ENCODE peak calls at places on chromosomes 5 and 9, in six cellular contexts. One of them, this sample, is unnamed.

GRCh38 chr9:131813116-131813515 is 73.2 kb upstream of the RAPGEF1 start:
- DNase-seq in Peyer's patch: no peak
- DNase-seq in OCI-LY7: no peak
- DNase-seq in fibroblast of pulmonary artery: peak; percentile 10
- DNase-seq in heart right ventricle: no peak
- DNase-seq in A549: no peak
- DNase-seq in this sample: no peak

GRCh38 chr5:131242728-131243255 is 21.1 kb upstream of the CDC42SE2 start:
- DNase-seq in heart right ventricle: no peak
- DNase-seq in fibroblast of pulmonary artery: peak; percentile 70
- DNase-seq in Peyer's patch: no peak
- DNase-seq in OCI-LY7: no peak
- DNase-seq in A549: peak; percentile 76
- DNase-seq in this sample: no peak

GRCh38 chr5:64229163-64229774 is 63.6 kb downstream of the RNF180 start:
- DNase-seq in OCI-LY7: peak; percentile 43
- DNase-seq in fibroblast of pulmonary artery: peak; percentile 60
- DNase-seq in Peyer's patch: no peak
- DNase-seq in heart right ventricle: no peak
- DNase-seq in A549: peak; percentile 28
- DNase-seq in this sample: peak; percentile 23

GRCh38 chr5:72226950-72227349 is 93.1 kb downstream of the MRPS27 start:
- DNase-seq in A549: no peak
- DNase-seq in OCI-LY7: no peak
- DNase-seq in Peyer's patch: no peak
- DNase-seq in heart right ventricle: no peak
- DNase-seq in fibroblast of pulmonary artery: no peak
- DNase-seq in this sample: no peak

GRCh38 chr5:177447611-177448243 is 1.1 kb downstream of the PRR7 start:
- DNase-seq in Peyer's patch: no peak
- DNase-seq in heart right ventricle: peak; percentile 60
- DNase-seq in fibroblast of pulmonary artery: peak; percentile 74
- DNase-seq in A549: peak; percentile 84
- DNase-seq in OCI-LY7: peak; percentile 43
- DNase-seq in this sample: no peak

GRCh38 chr9:134053401-134053871 is 14.4 kb downstream of the BRD3 start:
- DNase-seq in A549: no peak
- DNase-seq in heart right ventricle: no peak
- DNase-seq in Peyer's patch: no peak
- DNase-seq in fibroblast of pulmonary artery: no peak
- DNase-seq in OCI-LY7: no peak
- DNase-seq in this sample: no peak

GRCh38 chr9:77809552-77809951 is 161.4 kb upstream of the GNA14 start:
- DNase-seq in heart right ventricle: no peak
- DNase-seq in fibroblast of pulmonary artery: no peak
- DNase-seq in Peyer's patch: no peak
- DNase-seq in A549: no peak
- DNase-seq in OCI-LY7: no peak
- DNase-seq in this sample: no peak

GRCh38 chr5:112210430-112211005 is 208.6 kb downstream of the EPB41L4A start:
- DNase-seq in Peyer's patch: peak; percentile 48
- DNase-seq in fibroblast of pulmonary artery: peak; percentile 57
- DNase-seq in OCI-LY7: peak; percentile 22
- DNase-seq in A549: peak; percentile 66
- DNase-seq in heart right ventricle: no peak
- DNase-seq in this sample: peak; percentile 32

GRCh38 chr5:98564836-98565235 is 208.6 kb upstream of the RGMB start:
- DNase-seq in heart right ventricle: no peak
- DNase-seq in Peyer's patch: no peak
- DNase-seq in A549: no peak
- DNase-seq in OCI-LY7: no peak
- DNase-seq in fibroblast of pulmonary artery: no peak
- DNase-seq in this sample: no peak

GRCh38 chr5:34487202-34487879 is 168.8 kb upstream of the RAI14 start:
- DNase-seq in OCI-LY7: no peak
- DNase-seq in fibroblast of pulmonary artery: peak; percentile 94
- DNase-seq in A549: peak; percentile 72
- DNase-seq in Peyer's patch: no peak
- DNase-seq in heart right ventricle: no peak
- DNase-seq in this sample: no peak

GRCh38 chr9:5435912-5436311 is 1.8 kb downstream of the PLGRKT start:
- DNase-seq in heart right ventricle: no peak
- DNase-seq in A549: no peak
- DNase-seq in fibroblast of pulmonary artery: no peak
- DNase-seq in Peyer's patch: no peak
- DNase-seq in OCI-LY7: no peak
- DNase-seq in this sample: no peak

GRCh38 chr9:5437254-5438216 is at the start of gene PLGRKT:
- DNase-seq in OCI-LY7: peak; percentile 97
- DNase-seq in heart right ventricle: peak; percentile 95
- DNase-seq in A549: peak; percentile 94
- DNase-seq in Peyer's patch: peak; percentile 96
- DNase-seq in fibroblast of pulmonary artery: peak; percentile 92
- DNase-seq in this sample: peak; percentile 98

GRCh38 chr9:5440426-5440825 is 2.7 kb upstream of the PLGRKT start:
- DNase-seq in fibroblast of pulmonary artery: no peak
- DNase-seq in OCI-LY7: no peak
- DNase-seq in Peyer's patch: no peak
- DNase-seq in heart right ventricle: no peak
- DNase-seq in A549: no peak
- DNase-seq in this sample: no peak

GRCh38 chr9:5438301-5439162 is 807 bp upstream of the PLGRKT start:
- DNase-seq in Peyer's patch: no peak
- DNase-seq in heart right ventricle: no peak
- DNase-seq in A549: peak; percentile 37
- DNase-seq in OCI-LY7: peak; percentile 90
- DNase-seq in fibroblast of pulmonary artery: peak; percentile 48
- DNase-seq in this sample: peak; percentile 92

DNA sequence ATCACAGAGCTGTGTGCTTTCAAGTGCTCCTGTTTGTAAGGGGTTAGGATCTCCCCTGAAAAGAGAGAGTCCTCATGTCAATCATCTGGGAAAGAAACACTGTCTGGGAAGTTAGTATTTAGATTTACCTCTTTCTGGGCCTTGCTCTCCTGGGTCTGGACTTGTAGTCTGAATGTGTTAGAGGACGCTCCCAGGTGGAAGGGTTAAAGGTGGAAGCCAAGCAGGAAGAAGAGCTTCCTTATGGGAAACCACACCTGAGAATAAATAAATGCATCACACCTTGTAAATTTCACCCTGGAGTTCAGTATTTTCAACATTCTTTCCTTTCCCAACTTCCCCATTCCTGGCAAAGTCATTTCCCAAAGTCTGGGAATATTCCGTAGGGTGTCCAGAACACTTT is 1.3 kb downstream of the PLGRKT start:
- DNase-seq in Peyer's patch: no peak
- DNase-seq in fibroblast of pulmonary artery: no peak
- DNase-seq in heart right ventricle: no peak
- DNase-seq in OCI-LY7: no peak
- DNase-seq in A549: no peak
- DNase-seq in this sample: no peak
- H3K4me3 ChIP-seq in Peyer's patch: peak overlapping the region; percentile 70
- H3K4me3 ChIP-seq in fibroblast of pulmonary artery: no peak overlapping the region
- H3K4me3 ChIP-seq in heart right ventricle: no peak overlapping the region
- H3K4me3 ChIP-seq in OCI-LY7: peak overlapping the region; percentile 75
- H3K4me3 ChIP-seq in A549: peak overlapping the region; percentile 73
- H3K4me3 ChIP-seq in this sample: peak overlapping the region; percentile 68

DNA sequence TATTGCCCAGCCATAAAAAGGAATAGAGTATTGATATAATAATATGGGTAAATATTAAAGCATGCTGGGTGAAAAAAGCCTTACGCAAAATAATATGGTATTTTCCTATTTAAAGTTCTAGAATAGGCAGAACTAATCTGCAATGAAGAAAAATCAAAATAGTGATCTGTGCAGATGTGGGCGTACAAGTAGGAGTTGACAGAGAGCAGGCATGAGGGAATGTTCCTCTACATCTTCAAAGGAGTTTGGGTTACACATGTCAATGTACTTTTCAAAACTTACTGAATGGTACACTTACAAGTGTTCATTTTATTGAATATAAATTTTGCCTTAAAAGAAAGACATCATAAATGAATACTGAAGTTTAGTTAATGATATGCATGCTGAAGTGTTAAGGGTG is 33.0 kb upstream of the ZBED3 start:
- DNase-seq in Peyer's patch: no peak
- DNase-seq in heart right ventricle: no peak
- DNase-seq in fibroblast of pulmonary artery: no peak
- DNase-seq in A549: no peak
- DNase-seq in OCI-LY7: no peak
- DNase-seq in this sample: no peak
- TF ChIP-seq CTCF in Peyer's patch: no peak
- TF ChIP-seq CTCF in heart right ventricle: no peak
- TF ChIP-seq CTCF in fibroblast of pulmonary artery: no peak
- TF ChIP-seq CTCF in A549: no peak
- TF ChIP-seq CTCF in OCI-LY7: no peak
- TF ChIP-seq CTCF in this sample: no peak

DNA sequence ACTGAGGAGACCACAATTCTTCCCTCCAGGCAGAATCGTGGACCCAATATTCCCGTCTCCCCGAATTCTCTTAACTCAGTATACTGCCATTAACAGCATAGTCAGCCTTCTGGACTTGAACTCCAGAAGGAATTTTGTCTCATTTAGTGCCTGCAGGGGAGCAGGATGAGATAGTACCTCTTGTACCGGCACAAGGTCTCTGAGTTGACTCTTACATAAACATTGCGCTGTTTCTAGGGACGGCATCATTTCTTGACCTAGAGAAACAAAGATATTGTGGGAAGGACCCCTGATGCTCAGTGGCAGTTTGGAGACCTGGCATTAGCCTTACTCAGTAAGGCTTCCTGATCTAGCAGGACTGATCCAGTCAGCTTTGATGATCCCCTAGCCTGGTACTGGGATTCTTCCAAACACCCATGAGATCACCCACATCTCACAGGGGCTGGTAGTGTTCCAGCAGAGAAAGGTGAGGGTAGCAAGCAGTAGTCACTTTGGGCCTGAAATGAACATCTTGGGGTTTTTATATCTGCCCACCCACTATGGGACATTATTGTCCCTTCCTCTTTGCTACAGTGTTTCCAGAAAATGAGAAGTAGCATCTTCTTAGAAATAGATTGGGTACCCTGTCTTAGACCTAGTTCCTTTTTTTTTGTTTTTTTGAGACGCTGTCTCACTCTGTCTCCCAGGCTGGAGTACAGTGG is 249.0 kb upstream of the ANKRD55 start:
- DNase-seq in heart right ventricle: no peak
- DNase-seq in Peyer's patch: no peak
- DNase-seq in fibroblast of pulmonary artery: no peak
- DNase-seq in A549: no peak
- DNase-seq in OCI-LY7: peak; percentile 43
- DNase-seq in this sample: no peak
- H3K4me3 ChIP-seq in heart right ventricle: peak overlapping the region; percentile 68
- H3K4me3 ChIP-seq in Peyer's patch: peak overlapping the region; percentile 66
- H3K4me3 ChIP-seq in fibroblast of pulmonary artery: no peak overlapping the region
- H3K4me3 ChIP-seq in A549: peak overlapping the region; percentile 71
- H3K4me3 ChIP-seq in OCI-LY7: peak overlapping the region; percentile 65
- H3K4me3 ChIP-seq in this sample: no peak overlapping the region

GRCh38 chr5:153081385-153081784 is 409.1 kb upstream of the GRIA1 start:
- DNase-seq in heart right ventricle: no peak
- DNase-seq in fibroblast of pulmonary artery: no peak
- DNase-seq in OCI-LY7: no peak
- DNase-seq in Peyer's patch: no peak
- DNase-seq in A549: no peak
- DNase-seq in this sample: no peak

GRCh38 chr5:153084476-153084875 is 406.0 kb upstream of the GRIA1 start:
- DNase-seq in OCI-LY7: no peak
- DNase-seq in A549: no peak
- DNase-seq in Peyer's patch: no peak
- DNase-seq in heart right ventricle: no peak
- DNase-seq in fibroblast of pulmonary artery: no peak
- DNase-seq in this sample: no peak

DNA sequence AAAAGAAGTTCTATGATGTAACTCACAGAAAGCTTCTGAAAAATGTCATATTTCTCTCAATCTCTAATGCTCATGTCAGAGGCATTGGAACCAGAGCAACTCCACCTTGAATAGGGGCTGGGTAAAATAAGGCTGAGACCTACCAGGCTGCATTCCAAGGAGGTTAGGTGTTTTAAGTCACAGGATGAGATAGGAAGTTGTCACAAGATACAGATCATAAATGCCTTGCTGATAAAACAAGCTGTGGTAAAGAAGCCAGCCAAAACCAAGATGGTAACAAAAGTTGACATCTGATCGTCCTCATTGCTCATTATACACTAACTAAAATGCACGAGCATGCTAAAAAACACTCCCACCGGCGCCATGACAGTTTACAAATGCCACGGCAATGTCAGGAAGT is 411.1 kb upstream of the GRIA1 start:
- DNase-seq in A549: no peak
- DNase-seq in OCI-LY7: no peak
- DNase-seq in heart right ventricle: no peak
- DNase-seq in Peyer's patch: no peak
- DNase-seq in fibroblast of pulmonary artery: no peak
- DNase-seq in this sample: no peak
- TF ChIP-seq CTCF in A549: no peak
- TF ChIP-seq CTCF in OCI-LY7: no peak
- TF ChIP-seq CTCF in heart right ventricle: no peak
- TF ChIP-seq CTCF in Peyer's patch: no peak
- TF ChIP-seq CTCF in fibroblast of pulmonary artery: no peak
- TF ChIP-seq CTCF in this sample: no peak

GRCh38 chr9:117720555-117720954 is 16.4 kb downstream of the TLR4 start:
- DNase-seq in OCI-LY7: no peak
- DNase-seq in A549: no peak
- DNase-seq in heart right ventricle: peak; percentile 37
- DNase-seq in Peyer's patch: peak; percentile 73
- DNase-seq in fibroblast of pulmonary artery: no peak
- DNase-seq in this sample: no peak
- H3K4me3 ChIP-seq in OCI-LY7: no peak overlapping the region
- H3K4me3 ChIP-seq in A549: no peak overlapping the region
- H3K4me3 ChIP-seq in heart right ventricle: no peak overlapping the region
- H3K4me3 ChIP-seq in Peyer's patch: no peak overlapping the region
- H3K4me3 ChIP-seq in fibroblast of pulmonary artery: no peak overlapping the region
- H3K4me3 ChIP-seq in this sample: no peak overlapping the region

DNA sequence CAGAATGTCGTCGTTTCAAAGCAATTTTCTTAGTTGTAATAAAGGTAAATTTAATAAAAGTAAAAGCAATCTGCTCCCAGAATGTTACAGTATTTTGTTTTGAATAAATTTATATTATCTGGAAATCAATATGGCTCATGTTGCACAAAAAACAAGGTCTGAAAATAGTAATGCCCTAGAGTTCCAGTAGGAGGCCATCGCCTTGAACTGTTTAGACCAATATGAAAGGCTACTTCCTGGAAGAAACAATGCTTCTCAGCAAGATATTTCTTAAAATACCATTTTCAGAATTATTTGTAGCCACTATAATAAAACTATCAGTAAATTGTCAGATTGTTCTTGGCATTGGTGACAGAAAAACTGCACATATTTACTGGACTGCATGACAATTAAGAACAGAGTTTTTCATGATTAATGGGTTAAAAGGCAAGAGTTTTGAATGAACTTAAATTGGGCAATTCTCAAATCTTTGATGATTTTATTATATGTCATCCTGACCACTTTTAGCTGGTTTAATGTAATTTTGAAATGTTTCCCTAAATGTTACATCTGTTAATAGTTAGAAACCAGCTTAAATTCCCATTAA is 153.2 kb downstream of the COMMD10 start:
- DNase-seq in heart right ventricle: no peak
- DNase-seq in A549: peak; percentile 16
- DNase-seq in fibroblast of pulmonary artery: peak; percentile 6
- DNase-seq in OCI-LY7: no peak
- DNase-seq in Peyer's patch: no peak
- DNase-seq in this sample: no peak
- TF ChIP-seq CTCF in heart right ventricle: no peak
- TF ChIP-seq CTCF in A549: no peak
- TF ChIP-seq CTCF in fibroblast of pulmonary artery: peak; percentile 32
- TF ChIP-seq CTCF in OCI-LY7: peak; percentile 46
- TF ChIP-seq CTCF in Peyer's patch: no peak
- TF ChIP-seq CTCF in this sample: peak; percentile 2